ENCODE peak calls at places on chromosomes 13 and 19, in six cellular contexts. B, V, H, P, O and N are unnamed samples.

GRCh38 chr13:22454586-22454985 is 726.2 kb upstream of the SGCG start:
- DNase-seq in P (no peak), B (no peak), V (no peak), O (no peak), H (no peak), N (no peak)

GRCh38 chr13:108621421-108621820 is 8.0 kb upstream of the MYO16 start:
- DNase-seq in P (no peak), H (no peak), O (no peak), B (no peak), V (no peak), N (no peak)

GRCh38 chr19:4831351-4832340 is at the start of gene TICAM1:
- DNase-seq in P (peak), V (no peak), H (no peak), O (peak), B (no peak), N (no peak)

GRCh38 chr13:64078025-64078424 is 2662.4 kb upstream of the PCDH20 start:
- DNase-seq in V (no peak), B (no peak), O (no peak), P (no peak), H (no peak), N (no peak)

GRCh38 chr19:42362891-42363440 is 27.1 kb downstream of the CNFN start:
- DNase-seq in V (no peak), O (no peak), P (no peak), B (no peak), H (no peak), N (no peak)

GRCh38 chr19:3665681-3666544 is 34.4 kb downstream of the PIP5K1C start:
- DNase-seq in B (no peak), O (peak), H (no peak), V (no peak), P (no peak), N (no peak)

GRCh38 chr19:45834970-45835369 is 19.9 kb upstream of the RSPH6A start:
- DNase-seq in O (no peak), P (no peak), B (no peak), V (no peak), H (no peak), N (no peak)

GRCh38 chr19:1166872-1167573 is 7.0 kb downstream of the SBNO2 start:
- DNase-seq in O (peak), B (no peak), V (no peak), H (no peak), P (no peak), N (no peak)

GRCh38 chr19:6473652-6474051 is 7.9 kb downstream of the DENND1C start:
- DNase-seq in P (no peak), O (no peak), H (no peak), V (no peak), B (no peak), N (no peak)

GRCh38 chr19:41998246-41999020 is 4.4 kb upstream of the ATP1A3 start:
- DNase-seq in H (no peak), B (no peak), O (peak), V (no peak), P (no peak), N (no peak)

GRCh38 chr13:65530688-65531087 is 1699.4 kb downstream of the PCDH9 start:
- DNase-seq in H (no peak), P (no peak), B (no peak), O (no peak), V (no peak), N (no peak)

GRCh38 chr13:46712524-46712923 is 84.4 kb downstream of the ESD start:
- DNase-seq in H (no peak), V (no peak), P (no peak), B (no peak), O (no peak), N (no peak)

GRCh38 chr19:44303976-44304568 is 753 bp downstream of the ZNF235 start:
- DNase-seq in H (peak), B (peak), V (no peak), O (no peak), P (no peak), N (no peak)

GRCh38 chr19:7426986-7427385 is 61.8 kb downstream of the PEX11G start:
- DNase-seq in O (no peak), H (no peak), V (no peak), P (no peak), B (no peak), N (no peak)

GRCh38 chr19:54674021-54674617 is 11.3 kb downstream of the LILRB4 start:
- DNase-seq in V (no peak), H (no peak), O (no peak), P (no peak), B (no peak), N (no peak)

GRCh38 chr13:96377835-96378234 is 287.9 kb downstream of the HS6ST3 start:
- DNase-seq in V (no peak), H (no peak), P (no peak), B (no peak), O (no peak), N (no peak)

GRCh38 chr19:35722461-35722860 is 4.7 kb downstream of the KMT2B start:
- DNase-seq in H (no peak), V (no peak), O (no peak), B (no peak), P (no peak), N (no peak)

GRCh38 chr19:19115954-19116353 is 22.3 kb downstream of the TMEM161A start:
- DNase-seq in V (no peak), P (no peak), B (no peak), O (peak), H (no peak), N (no peak)

GRCh38 chr19:15154002-15154612 is 46.7 kb downstream of the NOTCH3 start:
- DNase-seq in B (no peak), V (no peak), O (peak), H (no peak), P (no peak), N (no peak)

GRCh38 chr13:24134772-24135171 is 25.7 kb upstream of the SPATA13 start:
- DNase-seq in P (no peak), O (no peak), V (no peak), H (no peak), B (peak), N (no peak)

GRCh38 chr19:7477758-7478157 is 11.1 kb downstream of the PEX11G start:
- DNase-seq in H (no peak), P (no peak), B (no peak), V (no peak), O (no peak), N (no peak)

GRCh38 chr19:48333467-48334384 is 8.4 kb downstream of the EMP3 start:
- DNase-seq in H (no peak), V (no peak), O (peak), B (peak), P (peak), N (peak)

GRCh38 chr13:98508280-98509074 is 68.4 kb downstream of the STK24 start:
- DNase-seq in H (no peak), V (peak), B (no peak), P (no peak), O (no peak), N (peak)